ENCODE peak calls at places on chromosome 7, in seven cellular contexts. L is AG04450, V is GM12865, Q is A549, K is NB4, F is AG10803, S is GM12864. Z is an unnamed sample.

GRCh38 chr7:918441-919113 is 35.9 kb downstream of the ADAP1 start:
- DNase-seq in L (no peak), V (no peak), Q (no peak), K (no peak), F (no peak), S (no peak), Z (no peak)

GRCh38 chr7:32250494-32251260 is 180.5 kb upstream of the PDE1C start:
- DNase-seq in L (no peak), V (no peak), Q (no peak), K (no peak), F (no peak), S (no peak), Z (no peak)

GRCh38 chr7:94888542-94888941 is 18.9 kb upstream of the PPP1R9A start:
- DNase-seq in L (no peak), V (peak), Q (peak), K (no peak), F (no peak), S (no peak), Z (no peak)

GRCh38 chr7:134905375-134905774 is 80.9 kb upstream of the AGBL3 start:
- DNase-seq in L (peak), V (no peak), Q (no peak), K (peak), F (peak), S (no peak), Z (no peak)

GRCh38 chr7:91436655-91437054 is 172.4 kb downstream of the FZD1 start:
- DNase-seq in L (no peak), V (no peak), Q (no peak), K (no peak), F (no peak), S (no peak), Z (no peak)

GRCh38 chr7:111438369-111439289 is 123.7 kb downstream of the IMMP2L start:
- DNase-seq in L (peak), V (no peak), Q (peak), K (no peak), F (peak), S (no peak), Z (no peak)

GRCh38 chr7:78370931-78371330 is 572.4 kb downstream of the PHTF2 start:
- DNase-seq in L (no peak), V (no peak), Q (no peak), K (no peak), F (no peak), S (no peak), Z (no peak)

GRCh38 chr7:44761207-44762161 is 12.8 kb downstream of the ZMIZ2 start:
- DNase-seq in L (no peak), V (no peak), Q (no peak), K (no peak), F (peak), S (no peak), Z (no peak)

GRCh38 chr7:153523320-153524015 is 528.7 kb upstream of the DPP6 start:
- DNase-seq in L (no peak), V (no peak), Q (no peak), K (no peak), F (no peak), S (no peak), Z (no peak)

GRCh38 chr7:25894002-25894901 is 257.7 kb upstream of the NFE2L3 start:
- DNase-seq in L (no peak), V (peak), Q (peak), K (peak), F (peak), S (peak), Z (peak)

GRCh38 chr7:128831178-128831993 is 1.2 kb downstream of the FLNC start:
- DNase-seq in L (no peak), V (no peak), Q (no peak), K (peak), F (peak), S (no peak), Z (peak)

GRCh38 chr7:44052771-44053365 is 8.4 kb downstream of the DBNL start:
- DNase-seq in L (no peak), V (no peak), Q (no peak), K (no peak), F (no peak), S (no peak), Z (no peak)

GRCh38 chr7:43694399-43694748 is 34.9 kb downstream of the COA1 start:
- DNase-seq in L (peak), V (no peak), Q (peak), K (no peak), F (peak), S (no peak), Z (no peak)

GRCh38 chr7:50405246-50405645 is 44.9 kb downstream of the FIGNL1 start:
- DNase-seq in L (no peak), V (peak), Q (no peak), K (no peak), F (no peak), S (no peak), Z (no peak)

GRCh38 chr7:33339074-33339805 is 209.9 kb downstream of the BBS9 start:
- DNase-seq in L (no peak), V (no peak), Q (no peak), K (no peak), F (peak), S (no peak), Z (no peak)

GRCh38 chr7:33336820-33337219 is 207.5 kb downstream of the BBS9 start:
- DNase-seq in L (no peak), V (no peak), Q (no peak), K (no peak), F (no peak), S (no peak), Z (no peak)

DNA sequence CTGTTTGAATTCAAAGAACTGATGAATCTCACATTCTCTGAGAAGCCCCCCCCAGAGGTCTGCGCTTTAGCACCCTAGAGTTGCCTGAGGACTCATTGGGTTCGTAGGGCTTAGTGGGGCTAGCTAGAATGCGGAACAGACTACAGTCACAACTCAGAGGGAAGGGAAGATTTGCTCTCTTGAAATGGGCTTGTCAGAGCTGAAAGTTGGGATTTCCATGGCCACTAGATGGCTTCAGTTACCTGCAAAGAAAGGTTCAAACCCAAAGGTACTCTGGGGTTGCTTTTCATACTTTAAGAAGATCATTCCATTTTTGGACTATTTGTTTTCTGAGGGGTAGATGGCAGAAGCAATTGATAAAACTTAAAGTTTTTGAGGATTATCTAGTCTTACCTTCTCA is 205.0 kb downstream of the BBS9 start:
- DNase-seq in L (no peak), V (peak), Q (peak), K (peak), F (peak), S (no peak), Z (peak)
- TF ChIP-seq CTCF in L (peak), V (peak), Q (peak), K (peak), F (peak), S (peak), Z (peak)

GRCh38 chr7:98242934-98243333 is 9.1 kb downstream of the TECPR1 start:
- DNase-seq in L (no peak), V (no peak), Q (no peak), K (no peak), F (no peak), S (no peak), Z (no peak)

GRCh38 chr7:98240961-98241673 is 10.9 kb downstream of the TECPR1 start:
- DNase-seq in L (no peak), V (peak), Q (peak), K (peak), F (peak), S (no peak), Z (peak)

GRCh38 chr7:98238976-98239375 is 13.1 kb downstream of the TECPR1 start:
- DNase-seq in L (no peak), V (no peak), Q (no peak), K (no peak), F (no peak), S (no peak), Z (peak)

GRCh38 chr7:98242342-98242741 is 9.7 kb downstream of the TECPR1 start:
- DNase-seq in L (no peak), V (no peak), Q (no peak), K (no peak), F (no peak), S (no peak), Z (no peak)

DNA sequence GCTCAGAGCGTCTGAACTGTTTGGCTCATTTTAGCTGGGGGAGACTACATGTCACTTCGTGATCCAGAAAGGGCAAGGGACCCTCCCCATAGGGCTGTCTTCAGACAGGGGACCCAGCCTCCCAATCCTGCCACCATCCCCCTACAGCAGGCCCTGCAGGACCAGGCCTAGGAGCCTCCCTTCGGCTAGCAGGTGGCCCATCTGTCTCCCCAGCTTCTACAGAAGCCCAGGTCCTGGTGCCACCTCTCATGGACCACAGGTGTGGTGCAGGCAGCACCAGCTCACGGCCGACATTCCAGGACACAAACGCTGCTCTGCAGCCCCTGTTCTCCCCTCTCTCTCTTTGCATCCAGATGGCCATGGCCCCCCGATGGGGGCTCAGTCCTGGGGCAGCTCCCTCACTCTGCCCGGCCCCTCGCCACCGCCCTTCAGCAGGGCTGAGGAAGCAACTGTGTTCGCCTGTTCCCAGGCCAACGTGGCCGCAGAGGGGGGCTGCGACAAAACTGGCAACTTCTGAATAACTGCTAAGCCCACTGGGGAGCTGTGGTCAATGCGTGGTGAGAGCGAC is 10.3 kb downstream of the TECPR1 start:
- DNase-seq in L (no peak), V (no peak), Q (no peak), K (peak), F (no peak), S (no peak), Z (no peak)
- TF ChIP-seq CTCF in L (no peak), V (no peak), Q (no peak), K (no peak), F (no peak), S (no peak), Z (no peak)

GRCh38 chr7:3937564-3937963 is 636.5 kb downstream of the SDK1 start:
- DNase-seq in L (no peak), V (no peak), Q (no peak), K (no peak), F (no peak), S (no peak), Z (no peak)
- TF ChIP-seq CTCF in L (no peak), V (no peak), Q (no peak), K (no peak), F (no peak), S (no peak), Z (no peak)

DNA sequence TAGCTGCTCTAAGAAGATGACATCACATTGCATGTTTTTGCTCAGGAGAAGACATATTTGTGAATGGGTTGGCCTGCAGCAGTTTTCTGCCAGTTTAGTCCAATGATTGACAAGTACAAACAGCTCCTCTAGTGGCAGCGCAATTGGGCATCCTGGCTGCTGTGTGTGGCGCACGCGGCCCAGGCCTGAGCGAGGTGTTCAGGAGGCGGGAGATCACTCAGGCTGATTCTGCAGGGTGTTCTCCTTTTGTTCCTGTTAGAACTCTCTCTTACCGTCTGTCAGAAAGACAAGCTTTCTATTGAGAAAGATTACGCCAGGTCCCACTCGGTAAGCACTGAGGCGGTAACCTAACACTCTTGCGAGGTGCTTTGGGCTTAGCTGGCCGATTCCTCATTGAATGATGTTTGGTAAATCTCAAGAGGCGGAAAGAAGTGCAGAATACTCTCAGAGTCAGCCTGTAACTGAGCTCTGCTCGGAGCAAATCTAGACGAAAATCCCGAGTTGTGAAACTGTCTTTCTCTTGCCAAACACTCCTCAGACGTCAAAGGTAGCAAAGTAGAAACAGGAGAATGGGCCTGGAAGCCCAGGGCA is 219.2 kb upstream of the BMPER start:
- DNase-seq in L (no peak), V (no peak), Q (peak), K (peak), F (no peak), S (no peak), Z (no peak)
- TF ChIP-seq CTCF in L (no peak), V (no peak), Q (no peak), K (no peak), F (no peak), S (no peak), Z (no peak)

GRCh38 chr7:5629941-5630340 is 151.5 kb downstream of the RNF216 start:
- DNase-seq in L (no peak), V (no peak), Q (no peak), K (peak), F (peak), S (no peak), Z (no peak)
- TF ChIP-seq CTCF in L (no peak), V (no peak), Q (no peak), K (no peak), F (peak), S (no peak), Z (no peak)

GRCh38 chr7:81960026-81960425 is 190.2 kb upstream of the HGF start:
- DNase-seq in L (no peak), V (no peak), Q (no peak), K (no peak), F (peak), S (no peak), Z (no peak)

GRCh38 chr7:81957517-81957916 is 187.7 kb upstream of the HGF start:
- DNase-seq in L (no peak), V (peak), Q (no peak), K (no peak), F (no peak), S (no peak), Z (no peak)

GRCh38 chr7:81956520-81956919 is 186.7 kb upstream of the HGF start:
- DNase-seq in L (peak), V (peak), Q (peak), K (peak), F (peak), S (no peak), Z (no peak)
- TF ChIP-seq CTCF in L (peak), V (peak), Q (peak), K (peak), F (peak), S (peak), Z (peak)

DNA sequence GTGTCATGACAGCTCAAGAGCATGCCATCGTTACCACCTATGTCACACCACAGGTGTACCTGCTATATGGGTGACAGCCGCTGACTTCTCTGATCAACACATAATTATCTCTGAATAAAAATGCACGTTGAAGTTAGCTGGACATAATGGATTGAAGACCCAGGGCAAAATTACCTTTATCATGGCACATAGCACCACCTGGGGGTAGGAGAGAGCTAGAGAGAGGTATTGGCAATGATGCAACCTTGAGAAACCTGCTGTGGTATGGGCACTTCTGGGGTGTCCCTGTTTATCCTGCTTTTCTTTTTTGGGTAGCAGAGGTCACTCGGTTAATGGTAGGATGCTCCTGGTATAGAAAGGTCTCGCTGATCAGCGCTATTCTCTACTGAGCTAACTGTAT is 323.3 kb downstream of the TFEC start:
- DNase-seq in L (no peak), V (peak), Q (peak), K (peak), F (peak), S (no peak), Z (peak)
- TF ChIP-seq CTCF in L (peak), V (peak), Q (peak), K (peak), F (peak), S (peak), Z (peak)

DNA sequence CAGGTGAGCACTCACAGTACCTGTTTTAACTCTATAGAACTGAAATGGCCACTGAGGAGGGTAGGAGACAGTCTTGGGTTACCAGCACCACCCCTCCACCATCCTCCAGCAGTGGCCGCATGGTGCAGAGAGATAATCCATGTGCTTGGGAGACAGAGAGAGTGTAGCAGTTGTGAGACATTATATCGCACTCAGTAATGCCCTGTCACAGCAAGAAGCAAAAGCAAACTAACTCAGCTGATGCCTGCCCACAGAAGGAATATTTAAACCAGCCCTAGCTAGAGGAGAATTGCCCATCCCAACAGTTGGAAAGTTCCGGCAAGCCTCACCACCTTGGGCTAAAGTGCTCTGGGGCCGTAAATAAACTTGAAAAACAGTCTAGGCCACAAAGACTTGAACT is 58.8 kb upstream of the HBP1 start:
- DNase-seq in L (no peak), V (no peak), Q (no peak), K (no peak), F (no peak), S (no peak), Z (no peak)
- TF ChIP-seq CTCF in L (no peak), V (no peak), Q (no peak), K (no peak), F (no peak), S (no peak), Z (no peak)